ENCODE peak calls at places on chromosomes 13 and 19, in five cellular contexts. Z is BE2C, J is psoas muscle, X is heart right ventricle, G is A673. K is an unnamed sample.

GRCh38 chr19:16372065-16372915 is 47.7 kb downstream of the KLF2 start:
- DNase-seq in X (no peak), Z (no peak), G (no peak), J (no peak), K (peak; percentile 58)

GRCh38 chr13:77492982-77493381 is 42.5 kb upstream of the SCEL start:
- DNase-seq in G (peak; percentile 89), X (no peak), J (no peak), Z (peak; percentile 39), K (peak; percentile 28)

GRCh38 chr13:78147905-78148304 is 229.3 kb upstream of the EDNRB start:
- DNase-seq in Z (no peak), J (no peak), X (no peak), G (no peak), K (no peak)

GRCh38 chr19:18991050-18991449 is 42.3 kb downstream of the SUGP2 start:
- DNase-seq in J (no peak), G (no peak), Z (no peak), X (peak; percentile 27), K (no peak)

GRCh38 chr19:18939922-18940775 is 868 bp downstream of the HOMER3 start:
- DNase-seq in J (peak; percentile 76), Z (no peak), X (peak; percentile 62), G (peak; percentile 35), K (no peak)

GRCh38 chr19:43725468-43725867 is 9.6 kb downstream of the IRGC start:
- DNase-seq in G (no peak), J (no peak), Z (no peak), X (peak; percentile 18), K (no peak)

GRCh38 chr13:77415253-77416127 is 88.6 kb upstream of the MYCBP2 start:
- DNase-seq in J (no peak), Z (no peak), X (no peak), G (no peak), K (no peak)

GRCh38 chr13:36421447-36421846 is 10.8 kb upstream of the CCNA1 start:
- DNase-seq in Z (no peak), J (no peak), X (no peak), G (no peak), K (no peak)

GRCh38 chr13:51955281-51955771 is 55.9 kb downstream of the ATP7B start:
- DNase-seq in Z (no peak), J (no peak), X (no peak), G (no peak), K (no peak)

GRCh38 chr19:30743702-30744101 is 371.5 kb downstream of the ZNF536 start:
- DNase-seq in G (no peak), J (no peak), Z (no peak), X (no peak), K (no peak)

GRCh38 chr19:57099199-57099661 is 20.6 kb upstream of the USP29 start:
- DNase-seq in X (peak; percentile 41), J (peak; percentile 66), Z (peak; percentile 59), G (peak; percentile 77), K (peak; percentile 79)

GRCh38 chr19:32336259-32337111 is 8.9 kb upstream of the ZNF507 start:
- DNase-seq in G (peak; percentile 17), Z (no peak), J (no peak), X (no peak), K (no peak)
- TF ChIP-seq CTCF in G (peak; percentile 23), Z (no peak), J (no peak), X (peak; percentile 28), K (no peak)

GRCh38 chr13:87674143-87674772 is 3.1 kb downstream of the SLITRK5 start:
- DNase-seq in Z (no peak), G (no peak), J (no peak), X (no peak), K (no peak)

GRCh38 chr13:87667686-87668085 is 3.5 kb upstream of the SLITRK5 start:
- DNase-seq in X (no peak), Z (no peak), J (no peak), G (no peak), K (no peak)

GRCh38 chr13:87671824-87672603 is 843 bp downstream of the SLITRK5 start:
- DNase-seq in Z (peak; percentile 59), J (no peak), X (no peak), G (peak; percentile 13), K (no peak)

GRCh38 chr13:87669379-87669978 is 1.7 kb upstream of the SLITRK5 start:
- DNase-seq in G (peak; percentile 69), J (no peak), Z (peak; percentile 40), X (no peak), K (peak; percentile 19)

GRCh38 chr13:87671031-87671823 is at the start of gene SLITRK5:
- DNase-seq in X (peak; percentile 44), G (peak; percentile 90), Z (peak; percentile 90), J (peak; percentile 73), K (peak; percentile 73)
- TF ChIP-seq CTCF in X (peak; percentile 89), G (peak; percentile 95), Z (peak; percentile 85), J (peak; percentile 56), K (peak; percentile 62)

DNA sequence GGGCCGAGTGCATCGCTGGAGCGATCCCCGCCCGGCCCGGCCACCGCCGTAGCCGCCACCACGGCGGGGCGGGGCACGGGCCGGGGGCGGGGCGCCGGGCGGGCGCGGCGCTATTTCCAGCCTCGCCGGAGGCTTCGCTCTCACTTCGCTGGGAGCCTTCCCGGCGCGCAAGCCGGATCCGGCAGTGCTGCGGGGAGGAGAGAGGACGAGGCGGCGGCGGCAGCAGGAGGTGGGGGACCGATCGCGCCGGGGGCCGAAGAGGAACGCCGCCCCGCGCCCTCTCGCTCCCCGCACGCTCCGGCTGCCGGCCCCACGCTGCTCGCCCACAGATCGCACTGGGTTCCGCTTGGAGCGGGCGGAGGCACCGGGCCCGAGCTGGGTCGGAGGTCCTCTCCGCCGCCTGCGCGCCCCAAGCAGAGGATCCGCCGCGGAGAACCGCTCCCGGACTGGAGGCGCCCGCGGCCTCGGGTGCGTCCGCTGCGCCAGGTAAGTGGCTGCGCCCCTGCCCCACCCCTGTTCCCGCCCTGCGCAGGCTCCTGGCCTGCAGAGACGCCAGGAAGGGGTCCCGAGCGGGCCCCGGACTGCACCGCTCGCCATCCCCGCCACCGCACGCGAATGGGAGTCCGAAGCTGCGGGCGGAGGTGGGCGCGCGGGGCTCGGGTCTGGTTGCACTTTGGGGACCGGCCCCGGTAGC is at the start of gene CHST8:
- DNase-seq in G (peak; percentile 72), X (peak; percentile 45), J (peak; percentile 43), Z (peak; percentile 87), K (no peak)
- TF ChIP-seq CTCF in G (no peak), X (no peak), J (no peak), Z (no peak), K (no peak)

GRCh38 chr13:84653915-84654534 is 771.8 kb upstream of the SLITRK1 start:
- DNase-seq in X (peak; percentile 59), Z (no peak), G (no peak), J (no peak), K (no peak)

GRCh38 chr13:84645196-84646071 is 763.2 kb upstream of the SLITRK1 start:
- DNase-seq in J (no peak), G (peak; percentile 33), Z (no peak), X (no peak), K (no peak)

GRCh38 chr13:84651288-84651687 is 769.0 kb upstream of the SLITRK1 start:
- DNase-seq in G (peak; percentile 37), X (peak; percentile 24), J (no peak), Z (no peak), K (no peak)

GRCh38 chr13:84649853-84650252 is 767.6 kb upstream of the SLITRK1 start:
- DNase-seq in Z (no peak), X (peak; percentile 10), G (peak; percentile 33), J (no peak), K (no peak)

DNA sequence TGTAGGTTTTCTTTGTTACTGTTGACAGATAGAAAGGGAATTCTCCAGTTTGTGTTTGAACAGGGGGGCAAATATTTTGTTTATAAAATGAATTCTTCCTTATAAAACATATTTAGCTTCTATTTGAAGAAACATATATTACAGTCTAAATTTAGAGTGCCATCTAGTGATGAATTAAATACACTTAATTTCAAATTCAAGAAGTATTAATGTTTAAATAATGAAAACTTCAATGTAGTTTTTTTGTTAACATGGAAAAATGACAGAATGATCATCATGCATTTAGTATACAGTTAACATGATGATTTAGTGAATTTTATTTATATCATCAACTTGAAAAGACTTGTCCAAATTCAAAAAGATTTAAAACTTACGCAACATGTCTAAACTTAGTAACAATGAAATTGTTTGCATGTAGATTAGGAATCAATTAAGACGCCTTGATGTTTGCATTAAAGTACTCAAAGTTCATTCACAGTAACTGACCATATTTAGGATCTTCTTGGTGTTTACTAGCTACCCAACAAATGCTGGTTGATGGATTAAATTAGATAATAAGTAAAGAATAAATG is 765.9 kb upstream of the SLITRK1 start:
- DNase-seq in G (no peak), Z (no peak), J (no peak), X (no peak), K (no peak)
- TF ChIP-seq CTCF in G (peak; percentile 59), Z (no peak), J (no peak), X (peak; percentile 47), K (no peak)

DNA sequence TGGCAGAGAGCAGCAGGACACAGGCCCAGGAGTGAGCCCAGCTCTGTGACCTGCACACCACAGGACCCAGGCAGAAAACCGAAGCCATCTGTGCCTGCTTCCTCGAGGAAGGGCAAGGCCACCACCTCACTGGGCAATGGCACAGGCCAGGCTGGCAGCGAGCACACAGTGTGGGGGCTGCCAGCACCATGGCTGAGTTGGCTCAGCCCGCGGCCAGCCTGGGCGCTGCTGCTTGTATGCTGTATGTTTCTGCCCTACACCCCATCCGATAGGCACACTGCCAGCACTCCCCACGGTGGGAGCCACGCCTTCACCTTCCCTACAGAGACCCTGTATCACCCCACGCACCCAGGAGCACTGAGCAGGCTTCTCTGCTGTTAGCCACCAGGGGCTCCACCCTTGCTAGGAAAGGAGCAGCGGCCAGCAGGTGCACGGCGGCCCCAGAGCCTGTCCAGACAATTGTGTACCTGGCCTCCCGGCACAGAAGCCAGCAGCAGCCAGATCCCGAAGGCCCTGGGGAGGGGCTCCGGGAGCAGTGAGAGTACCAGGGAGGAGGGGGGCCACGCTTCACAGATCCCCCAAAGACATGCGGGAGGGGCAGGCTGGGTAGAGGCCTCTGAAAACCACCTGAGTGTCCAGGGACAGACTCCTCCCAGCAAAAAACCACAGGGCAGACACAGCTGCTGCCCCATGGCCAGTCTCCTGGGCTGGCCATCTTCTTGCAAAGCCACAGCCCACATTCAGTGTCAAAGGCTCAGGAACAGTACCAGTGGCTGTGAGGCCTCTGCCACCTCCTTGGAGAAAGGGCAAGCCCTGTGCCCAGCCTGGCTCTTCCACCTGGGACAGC is 56.1 kb downstream of the MLLT1 start:
- DNase-seq in X (no peak), Z (no peak), J (peak; percentile 33), G (no peak), K (no peak)
- TF ChIP-seq CTCF in X (no peak), Z (no peak), J (peak; percentile 23), G (no peak), K (no peak)

GRCh38 chr13:27556109-27556508 is 64.2 kb downstream of the LNX2 start:
- DNase-seq in J (no peak), G (no peak), Z (no peak), X (peak; percentile 12), K (no peak)
- TF ChIP-seq CTCF in J (peak; percentile 35), G (peak; percentile 17), Z (no peak), X (peak; percentile 45), K (no peak)

DNA sequence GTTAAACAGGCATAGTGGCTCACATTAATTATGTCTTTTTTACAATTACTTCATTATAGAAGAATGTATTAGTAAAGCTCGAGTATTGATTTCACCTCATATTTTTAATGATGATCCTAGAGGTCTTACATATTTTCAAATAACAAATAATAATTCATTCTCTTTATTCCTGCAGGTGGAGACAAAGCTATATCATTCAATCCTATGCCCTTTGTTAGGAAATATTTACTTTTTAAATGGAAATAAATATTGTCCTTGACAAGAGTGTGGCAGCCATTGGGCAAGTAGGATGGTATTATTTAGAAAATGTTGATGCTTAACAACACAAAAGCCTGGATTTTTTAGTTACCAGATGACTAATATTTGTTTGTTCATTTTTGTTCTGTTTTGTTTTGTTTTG is 127.6 kb downstream of the COG6 start:
- DNase-seq in X (no peak), G (no peak), J (no peak), Z (no peak), K (no peak)
- TF ChIP-seq CTCF in X (peak; percentile 35), G (no peak), J (no peak), Z (no peak), K (peak; percentile 31)

GRCh38 chr13:89361909-89362308 is 1690.7 kb downstream of the SLITRK5 start:
- DNase-seq in Z (no peak), G (peak; percentile 13), J (no peak), X (no peak), K (no peak)
- TF ChIP-seq CTCF in Z (peak; percentile 36), G (peak; percentile 30), J (no peak), X (no peak), K (no peak)

K was measured in activated CD8-positive, alpha-beta T cell treated with anti-CD3 and anti-CD28 coated beads for 36 hours.